ENCODE peak calls at places on chromosomes 2 and 18, in seven cellular contexts. N is tibial nerve, Z is ovary, H is tibial artery, A is cardiac muscle cell, G is lower lobe of right lung, I is mammary epithelial cell. Q is an unnamed sample. For H3K4me1, the result is how much of the 10 kb centered on the place peaks cover.

GRCh38 chr18:73793386-73793785 is 354.2 kb downstream of the FBXO15 start:
- DNase-seq in A (peak), Z (no peak), G (no peak), I (peak), H (no peak), N (no peak), Q (no peak)

GRCh38 chr2:74206180-74206688 is 7.8 kb downstream of the MTHFD2 start:
- DNase-seq in A (no peak), H (no peak), N (peak), Z (no peak), I (no peak), G (no peak), Q (no peak)

GRCh38 chr2:234272069-234272850 is 221.8 kb downstream of the SPP2 start:
- DNase-seq in N (no peak), Z (no peak), H (no peak), I (no peak), A (no peak), G (no peak), Q (no peak)

GRCh38 chr2:145067631-145068030 is 547.7 kb upstream of the ZEB2 start:
- DNase-seq in H (no peak), N (no peak), I (no peak), A (no peak), Z (no peak), G (no peak), Q (no peak)

GRCh38 chr18:75810481-75810880 is 383.0 kb upstream of the SMIM21 start:
- DNase-seq in I (no peak), G (no peak), H (no peak), N (no peak), Z (no peak), A (no peak), Q (no peak)

GRCh38 chr2:160334028-160334729 is 134.1 kb upstream of the ITGB6 start:
- DNase-seq in I (no peak), N (no peak), A (no peak), Z (no peak), H (no peak), G (no peak), Q (no peak)

GRCh38 chr2:212536385-212537310 is 2.0 kb downstream of the ERBB4 start:
- DNase-seq in A (peak), N (no peak), Z (no peak), G (no peak), H (peak), I (no peak), Q (peak)

GRCh38 chr2:216246741-216247140 is 125.5 kb downstream of the MARCHF4 start:
- DNase-seq in Z (no peak), N (no peak), A (no peak), H (no peak), G (no peak), I (no peak), Q (no peak)

GRCh38 chr18:31587538-31587937 is 4.1 kb upstream of the TTR start:
- DNase-seq in N (no peak), H (no peak), I (no peak), G (no peak), Z (no peak), A (no peak), Q (no peak)

GRCh38 chr2:239246723-239247122 is 154.1 kb downstream of the HDAC4 start:
- DNase-seq in N (no peak), A (no peak), Z (peak), G (no peak), I (peak), H (no peak), Q (no peak)

GRCh38 chr2:227503433-227504406 is 31.8 kb downstream of the AGFG1 start:
- DNase-seq in N (no peak), H (peak), Z (no peak), I (peak), G (no peak), A (no peak), Q (no peak)
- H3K4me3 ChIP-seq in N (no peak), H (no peak), Z (no peak), I (no peak), G (no peak), A (no peak), Q (no peak)

GRCh38 chr2:62461017-62461553 is 44.9 kb downstream of the TMEM17 start:
- DNase-seq in Z (no peak), N (no peak), A (no peak), G (no peak), I (no peak), H (no peak), Q (no peak)

GRCh38 chr2:62460175-62460574 is 45.8 kb downstream of the TMEM17 start:
- DNase-seq in A (no peak), Z (no peak), G (no peak), I (no peak), H (no peak), N (no peak), Q (no peak)

GRCh38 chr2:62461707-62462106 is 44.3 kb downstream of the TMEM17 start:
- DNase-seq in N (no peak), Z (no peak), I (peak), G (no peak), H (no peak), A (no peak), Q (no peak)

GRCh38 chr2:62464608-62465007 is 41.4 kb downstream of the TMEM17 start:
- DNase-seq in G (no peak), Z (no peak), I (no peak), A (no peak), H (no peak), N (no peak), Q (no peak)

DNA sequence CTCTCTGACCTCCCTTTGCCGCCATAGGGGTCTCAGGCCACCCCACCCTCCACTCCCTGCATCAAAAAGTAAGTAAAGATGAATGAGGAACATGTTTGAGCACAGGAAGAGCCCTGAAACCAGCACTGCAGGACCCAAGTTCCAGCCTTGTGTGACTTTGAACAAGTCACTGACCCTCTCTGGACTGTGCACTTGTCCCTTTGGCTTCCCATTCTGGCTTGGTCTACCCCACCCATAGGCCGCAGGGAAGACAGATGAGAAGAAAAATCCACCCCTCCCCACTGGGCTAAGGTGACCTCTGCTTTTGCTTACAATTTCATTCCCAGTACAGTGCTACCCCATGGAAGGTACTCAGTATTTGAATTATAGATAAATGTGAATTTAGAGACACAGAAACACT is 43.8 kb downstream of the TMEM17 start:
- DNase-seq in H (no peak), N (no peak), A (no peak), G (no peak), I (no peak), Z (no peak), Q (no peak)
- H3K4me1 ChIP-seq in H (under half), N (under half), A (under half), G (under half), I (under half), Z (under half), Q (under half)

GRCh38 chr2:237310515-237311114 is 103.3 kb downstream of the COL6A3 start:
- DNase-seq in I (no peak), A (no peak), G (no peak), N (no peak), Z (no peak), H (no peak), Q (no peak)
- H3K4me3 ChIP-seq in I (no peak), A (no peak), G (no peak), N (no peak), Z (no peak), H (no peak), Q (no peak)

GRCh38 chr2:112627060-112628040 is 18.4 kb upstream of the SLC20A1 start:
- DNase-seq in Z (peak), G (no peak), A (no peak), H (peak), I (peak), N (peak), Q (no peak)

GRCh38 chr2:112629224-112629623 is 16.5 kb upstream of the SLC20A1 start:
- DNase-seq in Z (no peak), N (no peak), A (no peak), G (no peak), H (no peak), I (no peak), Q (no peak)

GRCh38 chr2:112633708-112634107 is 12.0 kb upstream of the SLC20A1 start:
- DNase-seq in G (no peak), I (no peak), Z (no peak), A (no peak), H (no peak), N (no peak), Q (no peak)

GRCh38 chr2:112629823-112630222 is 15.9 kb upstream of the SLC20A1 start:
- DNase-seq in I (no peak), A (no peak), N (no peak), H (no peak), Z (no peak), G (no peak), Q (no peak)

DNA sequence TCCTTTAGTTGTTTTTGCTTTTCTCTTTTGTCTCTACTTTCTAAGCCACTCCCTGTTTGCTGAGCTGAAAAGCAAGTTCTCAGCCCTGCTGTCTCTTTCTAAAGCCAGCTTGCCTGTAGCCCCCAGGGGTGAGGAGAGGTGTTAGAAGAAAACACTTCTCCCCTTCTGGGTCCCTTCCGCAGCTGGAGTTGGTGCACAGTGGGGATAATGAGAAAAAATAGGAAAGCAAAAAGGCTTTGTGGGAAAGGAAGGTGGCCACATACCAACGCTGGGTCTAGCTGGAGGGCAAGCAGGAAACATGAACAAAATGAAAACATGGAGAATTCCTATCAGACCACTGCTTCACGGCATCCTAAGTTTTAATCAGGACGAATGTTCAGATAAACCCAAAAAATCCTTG is 15.5 kb upstream of the SLC20A1 start:
- DNase-seq in Z (no peak), I (no peak), A (no peak), N (no peak), G (no peak), H (no peak), Q (no peak)
- H3K4me1 ChIP-seq in Z (under half), I (half or more), A (under half), N (under half), G (under half), H (under half), Q (under half)

DNA sequence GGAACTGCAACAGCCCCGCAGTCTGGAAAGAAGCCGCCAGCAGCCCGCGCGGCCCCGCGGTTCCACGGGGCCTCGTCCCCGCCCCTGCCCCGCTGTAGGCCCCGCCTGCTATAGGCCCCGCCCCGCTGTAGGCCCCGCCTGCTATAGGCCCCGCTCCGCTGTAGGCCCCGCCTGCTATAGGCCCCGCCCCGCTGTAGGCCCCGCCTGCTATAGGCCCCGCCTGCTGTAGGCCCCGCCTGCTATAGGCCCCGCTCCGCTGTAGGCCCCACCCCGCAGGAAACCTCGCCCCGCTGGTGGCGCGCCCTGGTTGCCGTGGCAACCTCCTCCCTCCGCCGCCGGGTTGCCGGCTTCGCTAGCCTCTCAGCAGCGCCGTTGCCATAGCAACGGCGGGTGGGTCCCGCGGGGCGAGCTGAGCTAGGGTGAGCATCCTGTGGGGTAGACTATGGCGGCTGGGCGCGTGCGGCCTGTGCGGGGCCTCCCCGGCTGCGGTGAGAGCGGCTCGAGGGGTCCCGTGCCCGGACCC is 12.2 kb upstream of the KIF1A start:
- DNase-seq in I (peak), H (peak), G (peak), Z (peak), N (peak), A (peak), Q (peak)
- H3K4me3 ChIP-seq in I (no peak), H (peak), G (peak), Z (no peak), N (peak), A (peak), Q (peak)

DNA sequence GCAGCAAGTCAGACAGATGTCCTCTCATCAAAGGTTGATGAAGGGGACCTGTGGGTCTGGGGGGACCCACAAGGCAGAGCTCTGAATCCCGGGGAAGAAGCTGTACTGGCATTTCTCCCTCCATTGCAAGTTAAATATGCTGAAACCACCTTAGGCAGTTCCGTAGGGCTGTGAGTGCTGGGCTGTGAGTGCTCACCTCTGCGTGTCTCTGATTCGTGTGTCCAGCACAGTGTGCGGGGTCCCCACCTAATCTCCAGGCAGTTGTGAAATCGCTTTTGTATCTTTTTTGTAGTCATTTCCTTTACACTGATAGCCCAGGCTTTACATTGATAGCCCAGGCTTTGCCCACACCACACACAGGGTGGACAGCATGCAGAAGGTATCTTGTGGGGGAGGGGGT is 80.6 kb downstream of the MAP4K4 start:
- DNase-seq in G (no peak), Z (no peak), I (no peak), N (no peak), A (no peak), H (no peak), Q (no peak)
- H3K4me1 ChIP-seq in G (half or more), Z (under half), I (under half), N (half or more), A (under half), H (under half), Q (under half)

GRCh38 chr2:1729264-1729663 is 15.1 kb downstream of the PXDN start:
- DNase-seq in I (no peak), G (no peak), N (no peak), A (no peak), H (no peak), Z (no peak), Q (no peak)

GRCh38 chr2:1727796-1728474 is 16.4 kb downstream of the PXDN start:
- DNase-seq in G (no peak), I (no peak), A (no peak), H (no peak), Z (no peak), N (no peak), Q (no peak)

GRCh38 chr2:1728821-1729220 is 15.5 kb downstream of the PXDN start:
- DNase-seq in I (no peak), A (peak), N (no peak), G (peak), H (peak), Z (no peak), Q (no peak)

GRCh38 chr2:1727101-1727771 is 17.1 kb downstream of the PXDN start:
- DNase-seq in I (no peak), Z (no peak), H (peak), A (no peak), N (no peak), G (no peak), Q (no peak)

DNA sequence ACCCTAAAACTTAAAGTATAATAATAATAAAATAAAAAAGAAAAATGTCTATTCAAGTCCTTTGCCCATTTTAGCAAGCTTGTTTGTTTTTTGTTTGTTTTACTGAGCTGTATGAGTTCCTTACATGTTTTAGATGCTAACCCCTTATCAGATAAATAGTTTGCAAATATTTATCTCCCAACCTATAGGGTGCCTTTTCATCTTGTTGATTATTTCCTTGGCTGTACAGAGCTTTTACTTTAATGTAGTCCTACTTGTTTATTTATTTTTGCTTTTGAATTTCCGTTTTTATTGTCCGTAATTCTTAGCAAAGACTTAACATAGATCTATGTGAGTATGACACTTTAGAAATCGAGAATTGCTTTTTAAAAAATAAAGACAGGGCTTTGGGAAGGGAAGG is 17.8 kb downstream of the PXDN start:
- DNase-seq in Z (no peak), H (no peak), N (no peak), A (no peak), I (no peak), G (no peak), Q (no peak)
- H3K4me3 ChIP-seq in Z (no peak), H (peak), N (no peak), A (no peak), I (no peak), G (no peak), Q (no peak)

DNA sequence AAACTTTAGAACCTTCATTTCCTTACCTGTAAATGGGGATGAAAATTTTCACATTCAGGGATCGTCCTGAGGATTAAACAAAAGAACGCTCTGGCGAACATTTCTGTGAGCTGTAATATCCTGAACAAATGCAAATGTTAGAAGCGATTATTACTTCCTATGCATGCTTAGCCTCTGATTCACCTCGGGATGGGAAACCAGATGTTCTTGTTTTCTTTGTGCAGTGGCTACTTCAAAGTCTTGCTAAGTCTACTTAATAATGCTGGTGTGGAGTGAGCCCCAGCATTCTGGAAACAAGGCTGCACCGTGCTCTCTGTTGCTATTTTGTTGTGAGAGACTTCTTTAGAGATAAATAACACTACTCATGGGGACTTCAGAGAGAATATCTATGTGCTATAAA is 119.1 kb upstream of the PELI1 start:
- DNase-seq in N (no peak), A (no peak), I (peak), H (no peak), Z (no peak), G (no peak), Q (peak)
- H3K4me1 ChIP-seq in N (under half), A (under half), I (under half), H (under half), Z (under half), G (under half), Q (under half)

GRCh38 chr18:3468833-3469232 is 18.9 kb downstream of the TGIF1 start:
- DNase-seq in N (no peak), G (no peak), H (no peak), Z (no peak), I (no peak), A (no peak), Q (no peak)

GRCh38 chr18:3468066-3468705 is 18.2 kb downstream of the TGIF1 start:
- DNase-seq in H (no peak), Z (no peak), A (no peak), G (no peak), I (no peak), N (no peak), Q (no peak)

GRCh38 chr18:3463052-3463451 is 13.1 kb downstream of the TGIF1 start:
- DNase-seq in Z (no peak), H (no peak), N (no peak), G (no peak), I (no peak), A (no peak), Q (no peak)

GRCh38 chr18:3466872-3467271 is 16.9 kb downstream of the TGIF1 start:
- DNase-seq in A (no peak), G (no peak), Z (no peak), H (no peak), N (no peak), I (no peak), Q (no peak)

GRCh38 chr18:3466051-3466450 is 16.1 kb downstream of the TGIF1 start:
- DNase-seq in I (peak), A (no peak), H (no peak), Z (no peak), G (no peak), N (no peak), Q (no peak)
- H3K4me3 ChIP-seq in I (no peak), A (no peak), H (no peak), Z (no peak), G (no peak), N (no peak), Q (no peak)

GRCh38 chr2:240900141-240900860 is 4.3 kb upstream of the MAB21L4 start:
- DNase-seq in A (no peak), H (no peak), I (no peak), G (peak), N (no peak), Z (no peak), Q (no peak)
- H3K4me1 ChIP-seq in A (under half), H (under half), I (under half), G (under half), N (under half), Z (under half), Q (under half)

Q was measured in HAP-1.